ENCODE peak calls at places on chromosome 7, in eight cellular contexts. One of them, this sample, is unnamed.

GRCh38 chr7:100860702-100861615 is 6.2 kb upstream of the TRIP6 start:
- DNase-seq in tibial nerve: no peak
- DNase-seq in PC-3: no peak
- DNase-seq in pancreas: no peak
- DNase-seq in H9: no peak
- DNase-seq in dorsolateral prefrontal cortex: no peak
- DNase-seq in IMR-90: no peak
- DNase-seq in OCI-LY7: no peak
- DNase-seq in this sample: no peak

GRCh38 chr7:81618400-81619014 is 151.3 kb downstream of the HGF start:
- DNase-seq in tibial nerve: no peak
- DNase-seq in PC-3: peak; percentile 90
- DNase-seq in pancreas: no peak
- DNase-seq in H9: no peak
- DNase-seq in dorsolateral prefrontal cortex: no peak
- DNase-seq in IMR-90: peak; percentile 98
- DNase-seq in OCI-LY7: no peak
- DNase-seq in this sample: peak; percentile 53

GRCh38 chr7:130022623-130023175 is 28.5 kb downstream of the ZC3HC1 start:
- DNase-seq in tibial nerve: no peak
- DNase-seq in PC-3: no peak
- DNase-seq in pancreas: no peak
- DNase-seq in H9: no peak
- DNase-seq in dorsolateral prefrontal cortex: no peak
- DNase-seq in IMR-90: no peak
- DNase-seq in OCI-LY7: no peak
- DNase-seq in this sample: no peak

GRCh38 chr7:85833071-85833470 is 646.2 kb upstream of the SEMA3D start:
- DNase-seq in tibial nerve: no peak
- DNase-seq in PC-3: no peak
- DNase-seq in pancreas: no peak
- DNase-seq in H9: no peak
- DNase-seq in dorsolateral prefrontal cortex: no peak
- DNase-seq in IMR-90: peak; percentile 11
- DNase-seq in OCI-LY7: no peak
- DNase-seq in this sample: no peak

GRCh38 chr7:107692501-107692900 is 31.9 kb downstream of the SLC26A4 start:
- DNase-seq in tibial nerve: no peak
- DNase-seq in PC-3: no peak
- DNase-seq in pancreas: no peak
- DNase-seq in H9: no peak
- DNase-seq in dorsolateral prefrontal cortex: no peak
- DNase-seq in IMR-90: peak; percentile 61
- DNase-seq in OCI-LY7: no peak
- DNase-seq in this sample: no peak

GRCh38 chr7:113199841-113200240 is 81.5 kb upstream of the SMIM30 start:
- DNase-seq in tibial nerve: no peak
- DNase-seq in PC-3: peak; percentile 32
- DNase-seq in pancreas: no peak
- DNase-seq in H9: no peak
- DNase-seq in dorsolateral prefrontal cortex: no peak
- DNase-seq in IMR-90: peak; percentile 82
- DNase-seq in OCI-LY7: no peak
- DNase-seq in this sample: no peak

GRCh38 chr7:116911799-116912198 is 41.5 kb upstream of the ST7 start:
- DNase-seq in tibial nerve: no peak
- DNase-seq in PC-3: no peak
- DNase-seq in pancreas: no peak
- DNase-seq in H9: no peak
- DNase-seq in dorsolateral prefrontal cortex: no peak
- DNase-seq in IMR-90: no peak
- DNase-seq in OCI-LY7: no peak
- DNase-seq in this sample: no peak

GRCh38 chr7:152735443-152736004 is 24.0 kb upstream of the ACTR3B start:
- DNase-seq in tibial nerve: no peak
- DNase-seq in PC-3: no peak
- DNase-seq in pancreas: no peak
- DNase-seq in H9: no peak
- DNase-seq in dorsolateral prefrontal cortex: no peak
- DNase-seq in IMR-90: peak; percentile 11
- DNase-seq in OCI-LY7: no peak
- DNase-seq in this sample: no peak

GRCh38 chr7:51084121-51084520 is 232.5 kb downstream of the COBL start:
- DNase-seq in tibial nerve: no peak
- DNase-seq in PC-3: no peak
- DNase-seq in pancreas: no peak
- DNase-seq in H9: no peak
- DNase-seq in dorsolateral prefrontal cortex: no peak
- DNase-seq in IMR-90: no peak
- DNase-seq in OCI-LY7: no peak
- DNase-seq in this sample: no peak

GRCh38 chr7:31767686-31768358 is 80.8 kb downstream of the PPP1R17 start:
- DNase-seq in tibial nerve: no peak
- DNase-seq in PC-3: no peak
- DNase-seq in pancreas: no peak
- DNase-seq in H9: peak; percentile 72
- DNase-seq in dorsolateral prefrontal cortex: no peak
- DNase-seq in IMR-90: no peak
- DNase-seq in OCI-LY7: no peak
- DNase-seq in this sample: no peak

GRCh38 chr7:159030490-159031134 is 114.1 kb downstream of the VIPR2 start:
- DNase-seq in tibial nerve: no peak
- DNase-seq in PC-3: no peak
- DNase-seq in pancreas: peak; percentile 83
- DNase-seq in H9: peak; percentile 87
- DNase-seq in dorsolateral prefrontal cortex: peak; percentile 62
- DNase-seq in IMR-90: no peak
- DNase-seq in OCI-LY7: no peak
- DNase-seq in this sample: peak; percentile 4

GRCh38 chr7:139674752-139675126 is 103.1 kb downstream of the HIPK2 start:
- DNase-seq in tibial nerve: no peak
- DNase-seq in PC-3: no peak
- DNase-seq in pancreas: no peak
- DNase-seq in H9: no peak
- DNase-seq in dorsolateral prefrontal cortex: no peak
- DNase-seq in IMR-90: no peak
- DNase-seq in OCI-LY7: no peak
- DNase-seq in this sample: no peak

GRCh38 chr7:101146-101545 is 91.2 kb upstream of the FAM20C start:
- DNase-seq in tibial nerve: no peak
- DNase-seq in PC-3: no peak
- DNase-seq in pancreas: no peak
- DNase-seq in H9: peak; percentile 27
- DNase-seq in dorsolateral prefrontal cortex: no peak
- DNase-seq in IMR-90: no peak
- DNase-seq in OCI-LY7: no peak
- DNase-seq in this sample: no peak

GRCh38 chr7:135257790-135258189 is 24.2 kb downstream of the STRA8 start:
- DNase-seq in tibial nerve: no peak
- DNase-seq in PC-3: no peak
- DNase-seq in pancreas: peak; percentile 7
- DNase-seq in H9: peak; percentile 1
- DNase-seq in dorsolateral prefrontal cortex: no peak
- DNase-seq in IMR-90: no peak
- DNase-seq in OCI-LY7: no peak
- DNase-seq in this sample: no peak
- H3K27ac ChIP-seq in tibial nerve: no peak overlapping the region
- H3K27ac ChIP-seq in PC-3: no peak overlapping the region
- H3K27ac ChIP-seq in pancreas: no peak overlapping the region
- H3K27ac ChIP-seq in H9: no peak overlapping the region
- H3K27ac ChIP-seq in dorsolateral prefrontal cortex: no peak overlapping the region
- H3K27ac ChIP-seq in IMR-90: no peak overlapping the region
- H3K27ac ChIP-seq in OCI-LY7: no peak overlapping the region
- H3K27ac ChIP-seq in this sample: no peak overlapping the region

DNA sequence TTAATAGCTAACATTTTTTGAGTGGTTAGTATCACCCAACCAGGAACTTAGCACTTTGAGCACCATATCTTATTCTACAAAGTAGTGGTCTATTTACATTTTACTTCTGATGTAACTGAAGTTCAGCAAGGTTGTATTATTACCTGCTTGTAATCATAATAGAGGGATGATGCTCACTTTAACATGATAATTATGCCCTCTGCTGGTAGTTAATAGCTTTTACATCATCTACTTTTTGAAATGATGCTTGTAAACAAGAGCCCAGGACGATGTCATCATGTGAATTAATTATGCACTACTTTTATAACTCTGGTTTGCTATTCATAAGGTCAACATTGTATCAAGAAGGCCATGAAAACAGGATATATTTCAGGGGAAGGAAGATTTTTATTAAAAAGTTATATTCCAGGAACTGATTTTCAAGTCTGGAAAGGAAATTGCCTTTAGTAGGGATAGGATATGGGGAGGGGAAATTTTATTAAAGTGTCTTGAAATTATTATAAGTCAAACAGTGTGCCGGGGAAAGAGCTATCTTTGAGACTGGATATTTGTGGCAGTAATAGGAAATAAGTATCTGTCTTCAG is 80.3 kb upstream of the SCIN start:
- DNase-seq in tibial nerve: no peak
- DNase-seq in PC-3: peak; percentile 66
- DNase-seq in pancreas: no peak
- DNase-seq in H9: no peak
- DNase-seq in dorsolateral prefrontal cortex: no peak
- DNase-seq in IMR-90: peak; percentile 36
- DNase-seq in OCI-LY7: peak; percentile 45
- DNase-seq in this sample: peak; percentile 38
- TF ChIP-seq CTCF in tibial nerve: peak; percentile 55
- TF ChIP-seq CTCF in PC-3: peak; percentile 77
- TF ChIP-seq CTCF in pancreas: no peak
- TF ChIP-seq CTCF in H9: peak; percentile 76
- TF ChIP-seq CTCF in dorsolateral prefrontal cortex: peak; percentile 67
- TF ChIP-seq CTCF in IMR-90: peak; percentile 59
- TF ChIP-seq CTCF in OCI-LY7: peak; percentile 80
- TF ChIP-seq CTCF in this sample: peak; percentile 63

DNA sequence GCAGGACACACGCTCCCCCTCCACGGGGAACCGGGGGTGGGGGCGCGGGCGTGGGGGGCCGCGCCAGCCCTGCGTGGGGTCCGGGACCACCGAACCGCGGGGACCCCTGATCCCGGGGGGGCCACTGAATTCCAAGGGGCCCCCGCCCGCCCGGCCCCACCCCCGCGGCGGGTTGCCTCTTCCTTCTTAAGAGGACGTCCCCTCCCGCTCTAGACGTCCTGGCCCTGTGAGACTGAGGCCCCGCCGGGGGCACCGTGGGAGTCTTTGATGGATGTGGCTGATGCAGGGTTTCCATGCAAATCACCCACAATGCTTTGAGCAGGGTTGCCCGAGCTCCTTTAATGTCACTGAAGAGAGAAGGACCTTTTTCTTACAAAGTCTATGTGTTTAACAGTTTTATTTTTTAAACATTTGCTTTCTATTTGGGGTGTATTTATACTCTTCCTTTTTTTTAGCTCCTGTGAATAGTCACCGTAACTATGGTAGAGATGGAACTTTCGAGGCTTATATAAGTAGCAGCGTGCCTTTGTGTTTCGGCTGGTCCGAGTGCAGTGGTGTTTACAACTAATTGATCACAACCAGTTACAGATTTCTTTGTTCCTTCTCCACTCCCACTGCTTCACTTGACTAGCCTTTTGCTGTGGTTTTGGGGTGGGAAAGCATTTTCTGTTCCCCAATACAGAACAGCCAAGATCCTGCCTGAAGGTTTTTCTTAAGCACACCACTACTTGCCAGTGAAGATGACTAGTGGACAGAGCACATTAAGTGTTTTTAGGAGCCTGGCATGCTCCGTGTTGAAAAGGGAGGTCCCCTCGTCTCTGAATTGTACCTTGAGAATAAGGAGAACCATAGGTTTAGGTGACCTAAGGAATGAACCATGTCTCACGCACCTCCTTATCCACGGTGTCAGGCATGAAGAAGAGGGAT is 44.8 kb downstream of the PDIA4 start:
- DNase-seq in tibial nerve: no peak
- DNase-seq in PC-3: peak; percentile 77
- DNase-seq in pancreas: peak; percentile 62
- DNase-seq in H9: peak; percentile 92
- DNase-seq in dorsolateral prefrontal cortex: peak; percentile 73
- DNase-seq in IMR-90: peak; percentile 78
- DNase-seq in OCI-LY7: peak; percentile 88
- DNase-seq in this sample: peak; percentile 58
- H3K27ac ChIP-seq in tibial nerve: peak overlapping the region; percentile 48
- H3K27ac ChIP-seq in PC-3: no peak overlapping the region
- H3K27ac ChIP-seq in pancreas: no peak overlapping the region
- H3K27ac ChIP-seq in H9: peak overlapping the region; percentile 58
- H3K27ac ChIP-seq in dorsolateral prefrontal cortex: peak overlapping the region; percentile 85
- H3K27ac ChIP-seq in IMR-90: no peak overlapping the region
- H3K27ac ChIP-seq in OCI-LY7: no peak overlapping the region
- H3K27ac ChIP-seq in this sample: no peak overlapping the region

GRCh38 chr7:22453159-22453558 is 46.8 kb downstream of the STEAP1B start:
- DNase-seq in tibial nerve: no peak
- DNase-seq in PC-3: no peak
- DNase-seq in pancreas: no peak
- DNase-seq in H9: no peak
- DNase-seq in dorsolateral prefrontal cortex: no peak
- DNase-seq in IMR-90: no peak
- DNase-seq in OCI-LY7: peak; percentile 68
- DNase-seq in this sample: no peak

GRCh38 chr7:22447759-22448158 is 52.2 kb downstream of the STEAP1B start:
- DNase-seq in tibial nerve: no peak
- DNase-seq in PC-3: no peak
- DNase-seq in pancreas: no peak
- DNase-seq in H9: no peak
- DNase-seq in dorsolateral prefrontal cortex: no peak
- DNase-seq in IMR-90: peak; percentile 13
- DNase-seq in OCI-LY7: peak; percentile 85
- DNase-seq in this sample: no peak

GRCh38 chr7:22454446-22454845 is 45.5 kb downstream of the STEAP1B start:
- DNase-seq in tibial nerve: no peak
- DNase-seq in PC-3: no peak
- DNase-seq in pancreas: no peak
- DNase-seq in H9: no peak
- DNase-seq in dorsolateral prefrontal cortex: no peak
- DNase-seq in IMR-90: no peak
- DNase-seq in OCI-LY7: no peak
- DNase-seq in this sample: no peak

GRCh38 chr7:22457471-22457870 is 42.5 kb downstream of the STEAP1B start:
- DNase-seq in tibial nerve: no peak
- DNase-seq in PC-3: no peak
- DNase-seq in pancreas: no peak
- DNase-seq in H9: no peak
- DNase-seq in dorsolateral prefrontal cortex: no peak
- DNase-seq in IMR-90: no peak
- DNase-seq in OCI-LY7: no peak
- DNase-seq in this sample: no peak

DNA sequence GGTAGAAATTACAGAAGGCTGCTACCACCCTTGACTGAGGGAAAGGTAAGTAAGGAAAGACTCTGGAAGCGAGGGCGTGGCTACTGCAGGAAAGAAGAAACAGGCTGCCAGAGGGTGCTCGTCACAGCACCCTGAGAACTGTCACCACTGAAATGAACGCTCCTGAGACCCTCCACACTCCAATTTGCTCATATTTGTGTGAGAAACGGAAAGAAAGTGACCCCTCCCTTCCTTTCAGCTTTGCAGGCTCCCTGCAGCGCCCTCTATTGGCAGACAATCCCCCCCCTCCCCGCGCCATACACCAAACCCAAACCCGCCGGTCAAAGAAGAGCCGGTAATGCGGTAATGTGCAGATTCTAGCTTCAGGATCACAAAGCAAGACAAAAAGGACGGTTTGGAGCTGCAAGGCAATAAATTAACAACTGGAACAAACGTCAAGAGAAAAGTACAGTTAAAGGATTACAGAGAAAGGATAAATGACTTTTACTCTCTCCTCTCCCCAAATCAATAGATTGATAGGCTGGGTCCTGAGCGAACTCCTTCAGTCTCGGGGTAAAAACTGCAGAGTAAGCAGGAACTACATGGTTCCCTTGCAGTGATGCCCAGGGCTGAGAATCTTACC is 47.7 kb downstream of the STEAP1B start:
- DNase-seq in tibial nerve: no peak
- DNase-seq in PC-3: peak; percentile 73
- DNase-seq in pancreas: peak; percentile 89
- DNase-seq in H9: peak; percentile 84
- DNase-seq in dorsolateral prefrontal cortex: peak; percentile 78
- DNase-seq in IMR-90: no peak
- DNase-seq in OCI-LY7: peak; percentile 86
- DNase-seq in this sample: peak; percentile 31
- TF ChIP-seq CTCF in tibial nerve: peak; percentile 35
- TF ChIP-seq CTCF in PC-3: peak; percentile 91
- TF ChIP-seq CTCF in pancreas: peak; percentile 71
- TF ChIP-seq CTCF in H9: peak; percentile 86
- TF ChIP-seq CTCF in dorsolateral prefrontal cortex: peak; percentile 81
- TF ChIP-seq CTCF in IMR-90: peak; percentile 50
- TF ChIP-seq CTCF in OCI-LY7: peak; percentile 98
- TF ChIP-seq CTCF in this sample: peak; percentile 46

This sample was measured in RWPE1.